ENCODE peak calls at places on chromosomes 5 and 9, in four cellular contexts. V, T, Q and K are unnamed samples.

GRCh38 chr9:133248722-133249295 is 26.2 kb downstream of the ABO start:
- DNase-seq in V (no peak), T (no peak), Q (no peak), K (no peak)

GRCh38 chr5:88690619-88691560 is 192.1 kb downstream of the MEF2C start:
- DNase-seq in V (peak), T (peak), Q (no peak), K (peak)

GRCh38 chr5:38258319-38259061 is at the start of gene EGFLAM:
- DNase-seq in V (peak), T (no peak), Q (peak), K (no peak)

GRCh38 chr9:108727580-108728056 is 128.2 kb downstream of the ACTL7B start:
- DNase-seq in V (no peak), T (peak), Q (no peak), K (no peak)

GRCh38 chr5:172768098-172768572 is 2.9 kb downstream of the DUSP1 start:
- DNase-seq in V (no peak), T (no peak), Q (no peak), K (peak)

GRCh38 chr5:9954869-9955268 is 294.8 kb downstream of the ATPSCKMT start:
- DNase-seq in V (no peak), T (no peak), Q (no peak), K (no peak)

GRCh38 chr5:133926960-133927615 is 41.3 kb downstream of the C5orf15 start:
- DNase-seq in V (no peak), T (no peak), Q (no peak), K (no peak)

GRCh38 chr5:164013077-164013670 is 507.8 kb downstream of the MAT2B start:
- DNase-seq in V (peak), T (peak), Q (peak), K (peak)

GRCh38 chr5:125411163-125412050 is 665.0 kb upstream of the ZNF608 start:
- DNase-seq in V (no peak), T (no peak), Q (no peak), K (no peak)

GRCh38 chr5:54959673-54960418 is 25.5 kb downstream of the ESM1 start:
- DNase-seq in V (peak), T (peak), Q (peak), K (peak)

GRCh38 chr9:37693265-37693664 is 42.5 kb downstream of the FRMPD1 start:
- DNase-seq in V (no peak), T (no peak), Q (no peak), K (no peak)

GRCh38 chr5:95940758-95941682 is 20.6 kb downstream of the ELL2 start:
- DNase-seq in V (no peak), T (no peak), Q (no peak), K (no peak)

GRCh38 chr9:125538092-125538473 is 168.9 kb downstream of the MAPKAP1 start:
- DNase-seq in V (no peak), T (peak), Q (no peak), K (peak)

GRCh38 chr5:59246470-59247250 is 646.9 kb downstream of the PDE4D start:
- DNase-seq in V (no peak), T (no peak), Q (no peak), K (no peak)

GRCh38 chr9:73344060-73344459 is 192.4 kb downstream of the ANXA1 start:
- DNase-seq in V (no peak), T (no peak), Q (no peak), K (no peak)

GRCh38 chr9:137452761-137453642 is 6.1 kb downstream of the NSMF start:
- DNase-seq in V (no peak), T (no peak), Q (no peak), K (no peak)

GRCh38 chr5:125657936-125658335 is 765.3 kb upstream of the GRAMD2B start:
- DNase-seq in V (no peak), T (no peak), Q (no peak), K (no peak)

GRCh38 chr5:161340012-161340411 is 206.5 kb downstream of the GABRB2 start:
- DNase-seq in V (no peak), T (no peak), Q (no peak), K (no peak)

GRCh38 chr9:114777841-114778240 is 28.0 kb downstream of the TNFSF15 start:
- DNase-seq in V (no peak), T (no peak), Q (no peak), K (peak)

GRCh38 chr9:130847306-130848217 is 12.5 kb downstream of the ABL1 start:
- DNase-seq in V (no peak), T (peak), Q (no peak), K (peak)

GRCh38 chr5:146290318-146290717 is 48.3 kb upstream of the POU4F3 start:
- DNase-seq in V (no peak), T (no peak), Q (no peak), K (no peak)

GRCh38 chr5:122907238-122907637 is 61.8 kb downstream of the SNX24 start:
- DNase-seq in V (no peak), T (no peak), Q (no peak), K (no peak)

GRCh38 chr9:107039546-107039945 is 176.6 kb downstream of the ZNF462 start:
- DNase-seq in V (no peak), T (no peak), Q (no peak), K (no peak)

GRCh38 chr5:194603-195209 is 3.4 kb downstream of the LRRC14B start:
- DNase-seq in V (no peak), T (no peak), Q (no peak), K (no peak)

GRCh38 chr9:93218671-93219420 is 34.9 kb downstream of the WNK2 start:
- DNase-seq in V (no peak), T (no peak), Q (no peak), K (no peak)

GRCh38 chr5:69285448-69286116 is 47.0 kb downstream of the CCDC125 start:
- DNase-seq in V (no peak), T (no peak), Q (no peak), K (no peak)

GRCh38 chr5:65248896-65249295 is 232.8 kb downstream of the ADAMTS6 start:
- DNase-seq in V (no peak), T (no peak), Q (no peak), K (no peak)

GRCh38 chr9:121399883-121400607 is 30.0 kb upstream of the STOM start:
- DNase-seq in V (peak), T (peak), Q (no peak), K (peak)

GRCh38 chr5:171989946-171990712 is 16.3 kb downstream of the FBXW11 start:
- DNase-seq in V (no peak), T (no peak), Q (no peak), K (no peak)

GRCh38 chr5:115815693-115816225 is 700 bp downstream of the CDO1 start:
- DNase-seq in V (no peak), T (no peak), Q (no peak), K (peak)

GRCh38 chr5:35342664-35343063 is 112.4 kb upstream of the PRLR start:
- DNase-seq in V (no peak), T (no peak), Q (no peak), K (no peak)

GRCh38 chr5:84290161-84290560 is 94.5 kb downstream of the EDIL3 start:
- DNase-seq in V (no peak), T (no peak), Q (no peak), K (no peak)

GRCh38 chr9:116334581-116335150 is 181.1 kb downstream of the PAPPA start:
- DNase-seq in V (no peak), T (no peak), Q (no peak), K (no peak)

GRCh38 chr9:100473271-100474081 is 527 bp downstream of the TMEFF1 start:
- DNase-seq in V (peak), T (no peak), Q (no peak), K (peak)

GRCh38 chr5:150783422-150783928 is 4.9 kb downstream of the SMIM3 start:
- DNase-seq in V (no peak), T (no peak), Q (no peak), K (peak)

GRCh38 chr5:145856285-145856818 is 16.5 kb downstream of the GRXCR2 start:
- DNase-seq in V (no peak), T (peak), Q (peak), K (peak)

GRCh38 chr5:1633605-1634336 is 110.0 kb upstream of the LPCAT1 start:
- DNase-seq in V (peak), T (peak), Q (peak), K (peak)

GRCh38 chr5:50406874-50407273 is 34.2 kb downstream of the EMB start:
- DNase-seq in V (no peak), T (no peak), Q (no peak), K (no peak)

GRCh38 chr9:35398651-35399335 is 91.1 kb upstream of the RUSC2 start:
- DNase-seq in V (no peak), T (no peak), Q (no peak), K (no peak)
- TF ChIP-seq JUN in V (no peak), T (no peak), Q (no peak), K (no peak)

GRCh38 chr9:91519520-91520270 is 96.1 kb upstream of the NFIL3 start:
- DNase-seq in V (no peak), T (no peak), Q (no peak), K (no peak)
- H2AFZ ChIP-seq in V (no peak), T (no peak), Q (no peak), K (no peak)

GRCh38 chr9:134303601-134304000 is 22.7 kb upstream of the RXRA start:
- DNase-seq in V (no peak), T (no peak), Q (no peak), K (no peak)

GRCh38 chr9:134306583-134307222 is 19.6 kb upstream of the RXRA start:
- DNase-seq in V (no peak), T (no peak), Q (no peak), K (no peak)

GRCh38 chr9:134305533-134305932 is 20.7 kb upstream of the RXRA start:
- DNase-seq in V (no peak), T (no peak), Q (no peak), K (no peak)

GRCh38 chr9:134304306-134304705 is 21.9 kb upstream of the RXRA start:
- DNase-seq in V (no peak), T (no peak), Q (no peak), K (no peak)

DNA sequence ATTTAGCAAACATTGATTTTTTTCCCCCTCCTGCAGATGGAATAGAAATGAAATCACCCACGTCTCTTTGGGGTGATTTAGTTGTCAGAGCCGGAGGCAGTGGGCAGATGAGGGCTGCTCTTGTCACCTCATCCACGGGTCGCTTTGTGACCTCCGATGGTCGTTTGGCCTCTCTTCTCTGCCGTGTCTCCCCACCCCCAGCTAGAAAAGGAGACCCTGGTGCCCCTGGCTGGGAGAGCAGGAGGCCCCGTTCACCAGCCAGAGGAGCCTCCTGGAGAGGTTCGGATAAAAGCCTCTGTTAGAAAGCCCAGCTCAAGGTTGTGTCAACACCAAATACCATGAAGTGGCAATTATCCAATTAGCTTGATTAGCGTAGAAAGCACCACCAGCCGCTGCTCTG is 21.5 kb upstream of the RXRA start:
- DNase-seq in V (no peak), T (no peak), Q (no peak), K (no peak)
- TF ChIP-seq JUN in V (no peak), T (no peak), Q (no peak), K (no peak)

GRCh38 chr9:70044450-70045307 is 1.0 kb downstream of the MAMDC2 start:
- DNase-seq in V (peak), T (no peak), Q (no peak), K (peak)
- H2AFZ ChIP-seq in V (no peak), T (no peak), Q (peak), K (peak)

DNA sequence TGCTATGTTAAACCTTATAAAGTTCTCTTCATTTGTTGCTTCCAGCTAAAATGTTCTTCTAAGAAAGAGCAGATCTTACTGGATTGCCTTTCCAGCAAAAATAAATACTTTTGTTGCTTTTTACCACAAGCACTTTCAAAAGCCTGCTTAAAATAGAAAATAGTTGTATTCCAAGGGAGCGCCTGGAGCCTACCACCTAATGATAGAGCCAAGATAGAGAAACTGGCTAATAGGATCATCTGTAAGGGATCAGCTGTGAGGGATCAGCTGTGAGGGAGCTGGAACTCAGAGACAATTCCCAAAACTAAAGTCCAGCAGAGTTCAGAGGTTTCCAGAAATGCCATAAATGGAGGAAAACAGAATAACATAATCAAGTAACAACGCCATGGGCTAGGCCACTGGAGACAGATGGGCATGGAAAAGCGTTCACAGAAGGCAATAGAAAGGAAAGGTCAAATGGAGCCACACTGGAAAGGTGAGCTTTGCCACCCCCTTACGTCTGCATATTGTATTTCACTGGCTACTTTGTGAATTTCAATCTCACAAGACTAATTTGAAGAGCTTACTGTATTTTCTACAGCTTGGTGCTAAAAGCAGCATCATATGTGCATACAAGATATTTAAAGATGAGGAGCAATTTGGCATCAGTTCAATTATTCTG is 140.6 kb upstream of the TLE4 start:
- DNase-seq in V (no peak), T (no peak), Q (no peak), K (no peak)
- TF ChIP-seq JUN in V (no peak), T (no peak), Q (no peak), K (no peak)